ENCODE peak calls at places on chromosomes 5 and 9, in ten cellular contexts. V is upper lobe of left lung, N is prostate gland, L is transverse colon, G is body of pancreas, M is heart left ventricle, J is tibial nerve, D is HCT116, K is IMR-90, Q is breast epithelium. A is an unnamed sample.

GRCh38 chr5:177593511-177593910 is 1.5 kb downstream of the TMED9 start:
- DNase-seq in D (no peak), M (no peak), J (no peak), G (no peak), L (no peak), V (no peak), Q (no peak), N (no peak), K (no peak), A (no peak)

GRCh38 chr9:79408200-79408599 is 163.6 kb upstream of the TLE4 start:
- DNase-seq in D (no peak), L (no peak), K (peak; percentile 8), M (no peak), N (no peak), J (no peak), Q (no peak), G (no peak), V (no peak), A (no peak)

GRCh38 chr5:2027790-2028189 is 145.1 kb upstream of the IRX4 start:
- DNase-seq in Q (no peak), M (no peak), V (no peak), D (no peak), G (no peak), N (no peak), K (no peak), L (no peak), J (no peak), A (no peak)

GRCh38 chr9:75467141-75467540 is 378.8 kb downstream of the OSTF1 start:
- DNase-seq in L (no peak), G (no peak), N (no peak), K (no peak), Q (no peak), D (no peak), J (no peak), V (no peak), M (no peak), A (no peak)

GRCh38 chr5:14728109-14728938 is 63.8 kb downstream of the OTULIN start:
- DNase-seq in J (no peak), Q (no peak), G (no peak), N (no peak), D (no peak), M (no peak), L (peak; percentile 61), K (no peak), V (no peak), A (peak; percentile 81)

GRCh38 chr5:39517800-39518199 is 93.0 kb upstream of the DAB2 start:
- DNase-seq in K (peak; percentile 92), L (no peak), M (no peak), Q (no peak), D (no peak), V (no peak), N (no peak), G (no peak), J (no peak), A (no peak)

GRCh38 chr9:110623462-110624025 is 44.0 kb upstream of the SVEP1 start:
- DNase-seq in D (peak; percentile 66), G (peak; percentile 53), K (peak; percentile 70), M (no peak), L (peak; percentile 22), N (peak; percentile 49), V (no peak), Q (no peak), J (peak; percentile 90), A (no peak)

GRCh38 chr5:171395042-171395441 is 7.4 kb downstream of the NPM1 start:
- DNase-seq in Q (no peak), D (no peak), V (no peak), K (no peak), J (no peak), L (no peak), M (no peak), G (no peak), N (no peak), A (no peak)

DNA sequence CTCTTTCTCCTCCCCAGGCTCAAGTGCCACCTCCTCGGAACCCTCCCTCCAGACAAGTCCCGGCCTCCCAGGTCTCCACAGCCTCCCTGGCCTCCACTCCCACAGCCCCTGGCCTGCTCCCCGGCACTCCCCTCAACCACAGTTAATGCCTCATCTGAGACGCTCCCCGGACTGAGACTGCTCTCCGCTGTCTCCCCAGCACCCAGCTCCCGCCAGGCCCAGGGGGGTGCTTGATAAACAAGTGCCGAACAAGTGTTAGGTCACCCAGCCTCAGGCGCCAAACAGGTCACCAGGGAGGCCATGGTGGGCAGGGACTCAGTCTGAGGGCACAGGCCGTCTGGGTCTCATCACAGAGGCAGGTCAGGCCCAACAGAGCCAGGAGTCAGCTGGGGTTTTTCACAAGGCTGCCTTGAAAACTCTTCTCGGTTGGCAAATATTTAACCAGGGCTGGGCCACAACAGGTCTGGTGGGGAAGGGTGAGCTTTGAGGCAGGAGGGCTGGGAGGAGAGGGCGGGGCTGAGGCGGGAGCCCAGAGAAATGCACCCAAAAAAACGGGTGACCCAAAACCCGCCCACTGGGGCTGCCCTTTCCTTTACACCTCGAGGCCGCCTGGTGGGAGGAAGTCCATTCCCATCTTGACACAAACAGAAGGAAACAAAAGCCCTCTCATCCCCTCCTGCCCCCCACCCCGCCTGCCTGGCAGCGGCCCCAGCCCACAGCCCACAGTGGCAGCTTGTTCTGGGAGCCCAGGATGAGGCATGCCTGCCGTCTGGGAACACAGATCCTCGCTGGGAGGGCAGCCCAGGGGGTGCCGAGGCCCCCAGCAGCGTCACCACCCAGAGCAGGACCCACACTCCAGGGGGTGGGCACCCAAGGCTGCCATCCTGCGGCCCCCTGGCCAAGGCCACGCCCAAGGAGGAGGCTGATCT is 66.6 kb upstream of the STXBP1 start:
- DNase-seq in Q (peak; percentile 81), N (peak; percentile 93), D (no peak), K (peak; percentile 56), J (no peak), M (no peak), G (peak; percentile 98), L (peak; percentile 66), V (peak; percentile 90), A (peak; percentile 61)
- TF ChIP-seq CTCF in Q (no peak), N (no peak), D (no peak), K (no peak), J (no peak), M (no peak), G (peak; percentile 38), L (no peak), V (no peak), A (no peak)

GRCh38 chr5:143205879-143206193 is 197.7 kb downstream of the NR3C1 start:
- DNase-seq in L (no peak), K (no peak), Q (no peak), V (no peak), J (no peak), D (no peak), N (no peak), M (no peak), G (no peak), A (no peak)

GRCh38 chr5:143205386-143205785 is 198.1 kb downstream of the NR3C1 start:
- DNase-seq in D (no peak), V (no peak), Q (no peak), L (no peak), K (peak; percentile 94), G (no peak), N (no peak), J (no peak), M (no peak), A (no peak)

GRCh38 chr5:143207058-143207457 is 196.4 kb downstream of the NR3C1 start:
- DNase-seq in Q (no peak), M (no peak), N (no peak), L (no peak), G (no peak), J (no peak), K (no peak), V (no peak), D (no peak), A (no peak)

GRCh38 chr5:143206194-143207053 is 197.1 kb downstream of the NR3C1 start:
- DNase-seq in V (no peak), G (no peak), K (no peak), M (no peak), Q (no peak), J (no peak), N (no peak), D (no peak), L (no peak), A (no peak)

GRCh38 chr5:143204474-143205246 is 198.8 kb downstream of the NR3C1 start:
- DNase-seq in D (no peak), N (no peak), J (no peak), V (no peak), K (no peak), M (no peak), G (no peak), Q (no peak), L (no peak), A (no peak)
- H3K27ac ChIP-seq in D (no peak overlapping the region), N (no peak overlapping the region), J (peak overlapping the region; percentile 17), V (no peak overlapping the region), K (no peak overlapping the region), M (peak overlapping the region; percentile 27), G (no peak overlapping the region), Q (peak overlapping the region; percentile 38), L (no peak overlapping the region), A (no peak overlapping the region)

GRCh38 chr9:136728548-136729123 is 14.1 kb downstream of the LCN10 start:
- DNase-seq in Q (no peak), K (peak; percentile 29), V (peak; percentile 89), M (peak; percentile 73), L (peak; percentile 31), D (no peak), G (no peak), J (no peak), N (no peak), A (no peak)

GRCh38 chr9:136729926-136730325 is 12.8 kb downstream of the LCN10 start:
- DNase-seq in L (no peak), J (no peak), K (no peak), G (no peak), D (no peak), N (no peak), V (no peak), M (no peak), Q (no peak), A (no peak)

GRCh38 chr9:136726631-136727191 is 14.3 kb downstream of the DIPK1B start:
- DNase-seq in M (no peak), J (no peak), V (no peak), N (no peak), K (peak; percentile 31), L (no peak), D (no peak), G (peak; percentile 61), Q (no peak), A (peak; percentile 53)

GRCh38 chr9:136729144-136729543 is 13.6 kb downstream of the LCN10 start:
- DNase-seq in N (no peak), Q (no peak), J (no peak), D (no peak), M (peak; percentile 48), L (no peak), K (no peak), V (no peak), G (no peak), A (no peak)

DNA sequence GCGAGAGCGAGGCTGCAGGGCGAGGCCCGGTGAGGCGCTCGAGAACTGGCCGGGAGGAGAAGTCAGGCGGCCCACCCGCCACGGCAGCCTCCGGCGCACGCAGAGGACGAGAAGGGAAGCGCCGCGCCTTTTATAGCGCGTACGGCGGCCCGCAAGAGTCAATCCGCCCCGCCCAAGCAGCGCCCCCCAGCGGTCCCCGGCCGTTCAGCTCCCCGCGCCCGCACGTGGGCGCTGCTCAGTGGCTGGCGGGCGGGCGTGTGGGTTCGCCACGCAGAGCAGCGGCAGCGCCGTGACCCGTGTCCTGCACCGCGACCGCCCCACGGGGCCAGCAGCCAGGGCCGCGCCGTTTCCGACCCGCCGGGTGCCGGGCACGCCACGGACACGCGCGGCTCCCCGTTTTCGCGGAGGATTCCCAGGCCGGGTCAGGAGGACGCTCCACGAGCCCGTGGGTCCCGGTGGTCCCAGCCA is 14.6 kb downstream of the LCN10 start:
- DNase-seq in L (peak; percentile 92), N (peak; percentile 83), M (peak; percentile 96), D (peak; percentile 60), V (peak; percentile 99), J (peak; percentile 86), Q (peak; percentile 92), G (peak; percentile 89), K (peak; percentile 85), A (peak; percentile 95)
- TF ChIP-seq POLR2A in L (peak; percentile 99), N (peak; percentile 94), M (peak; percentile 99), D (peak; percentile 97), V (peak; percentile 95), J (peak; percentile 93), Q (peak; percentile 87), G (peak; percentile 99), K (peak; percentile 100), A (peak; percentile 98)

GRCh38 chr9:95124582-95125359 is 192.7 kb downstream of the FANCC start:
- DNase-seq in G (no peak), M (no peak), K (no peak), N (peak; percentile 67), Q (no peak), L (no peak), D (no peak), J (no peak), V (no peak), A (no peak)
- TF ChIP-seq CTCF in G (peak; percentile 31), M (peak; percentile 41), K (no peak), N (no peak), Q (no peak), L (peak; percentile 14), D (peak; percentile 27), J (no peak), V (no peak), A (no peak)